ENCODE peak calls at places on chromosomes 4 and X, in ten cellular contexts. P is Right ventricle myocardium superior; L is cardiac fibroblast; E is iPS-NIHi11; Q is omental fat pad; J is NCI-H2081; Z is MM.1S; K is DMS 273 treated with DMSO at 0.1 percent for 48 hours; U is tibial artery; N is stimulated activated CD4-positive, alpha-beta T cell treated with anti-CD3 and anti-CD28 coated beads, Interleukin-1b, Interleukin-23, amount 100 ng/mL, for 24 hours. Y is an unnamed sample.

GRCh38 chr4:61520688-61521160 is 320.6 kb downstream of the ADGRL3 start:
- DNase-seq in P (no peak), L (peak; percentile 76), E (no peak), Q (no peak), J (peak; percentile 28), Z (no peak), K (no peak), U (no peak), N (no peak), Y (no peak)

GRCh38 chr4:91448668-91449330 is 855.0 kb upstream of the GRID2 start:
- DNase-seq in P (no peak), L (peak; percentile 8), E (no peak), Q (no peak), J (no peak), Z (no peak), K (no peak), U (no peak), N (no peak), Y (no peak)

GRCh38 chr4:10721616-10722015 is 37.0 kb upstream of the CLNK start:
- DNase-seq in P (no peak), L (no peak), E (no peak), Q (no peak), J (peak; percentile 82), Z (no peak), K (no peak), U (no peak), N (no peak), Y (no peak)

GRCh38 chr4:151785484-151786157 is 24.8 kb upstream of the GATB start:
- DNase-seq in P (no peak), L (no peak), E (peak; percentile 10), Q (no peak), J (no peak), Z (no peak), K (no peak), U (no peak), N (no peak), Y (no peak)

GRCh38 chrX:40260123-40260751 is 162.5 kb upstream of the BCOR start:
- DNase-seq in P (no peak), L (peak; percentile 30), E (no peak), Q (no peak), J (no peak), Z (no peak), K (no peak), U (no peak), N (no peak), Y (no peak)

GRCh38 chr4:152102184-152103000 is 341.6 kb upstream of the GATB start:
- DNase-seq in P (no peak), L (peak; percentile 19), E (no peak), Q (no peak), J (no peak), Z (no peak), K (no peak), U (no peak), N (no peak), Y (no peak)

GRCh38 chr4:90181644-90182043 is 54.5 kb downstream of the CCSER1 start:
- DNase-seq in P (no peak), L (no peak), E (peak; percentile 9), Q (no peak), J (no peak), Z (no peak), K (no peak), U (no peak), N (no peak), Y (peak; percentile 9)

GRCh38 chr4:72977936-72978485 is 91.5 kb downstream of the COX18 start:
- DNase-seq in P (no peak), L (no peak), E (no peak), Q (no peak), J (no peak), Z (no peak), K (no peak), U (no peak), N (no peak), Y (no peak)

GRCh38 chrX:140507982-140508305 is 3.1 kb upstream of the SOX3 start:
- DNase-seq in P (no peak), L (no peak), E (peak; percentile 43), Q (no peak), J (no peak), Z (no peak), K (no peak), U (no peak), N (no peak), Y (peak; percentile 66)

Y was measured in HEK293T.